ENCODE peak calls at places on chromosomes 16 and 17, in nine cellular contexts. One of them, this sample, is unnamed.
A peak's percentile ranks its signal among the peaks of the same experiment; 100 is the strongest.

GRCh38 chr16:89159850-89160354 is 11.6 kb upstream of the CDH15 start:
- DNase-seq in HCT116: no peak
- DNase-seq in heart right ventricle: no peak
- DNase-seq in lower leg skin: no peak
- DNase-seq in prostate gland: no peak
- DNase-seq in choroid plexus epithelial cell: no peak
- DNase-seq in cardiac muscle cell: no peak
- DNase-seq in astrocyte of the spinal cord: no peak
- DNase-seq in transverse colon: no peak
- DNase-seq in this sample: no peak

GRCh38 chr16:13921328-13921727 is 1.4 kb downstream of the ERCC4 start:
- DNase-seq in prostate gland: peak; percentile 20
- DNase-seq in heart right ventricle: no peak
- DNase-seq in transverse colon: no peak
- DNase-seq in astrocyte of the spinal cord: no peak
- DNase-seq in cardiac muscle cell: no peak
- DNase-seq in lower leg skin: no peak
- DNase-seq in HCT116: no peak
- DNase-seq in choroid plexus epithelial cell: no peak
- DNase-seq in this sample: no peak

GRCh38 chr17:55458977-55459376 is 37.3 kb upstream of the MMD start:
- DNase-seq in lower leg skin: no peak
- DNase-seq in choroid plexus epithelial cell: peak; percentile 65
- DNase-seq in transverse colon: no peak
- DNase-seq in prostate gland: no peak
- DNase-seq in heart right ventricle: no peak
- DNase-seq in astrocyte of the spinal cord: peak; percentile 80
- DNase-seq in cardiac muscle cell: no peak
- DNase-seq in HCT116: peak; percentile 49
- DNase-seq in this sample: peak; percentile 97

GRCh38 chr17:70137451-70138230 is 31.7 kb upstream of the KCNJ2 start:
- DNase-seq in astrocyte of the spinal cord: peak; percentile 87
- DNase-seq in heart right ventricle: peak; percentile 57
- DNase-seq in HCT116: no peak
- DNase-seq in prostate gland: peak; percentile 59
- DNase-seq in choroid plexus epithelial cell: peak; percentile 98
- DNase-seq in lower leg skin: peak; percentile 83
- DNase-seq in cardiac muscle cell: peak; percentile 97
- DNase-seq in transverse colon: peak; percentile 32
- DNase-seq in this sample: peak; percentile 97

GRCh38 chr17:31673076-31673475 is 186.0 kb downstream of the COPRS start:
- DNase-seq in HCT116: no peak
- DNase-seq in prostate gland: no peak
- DNase-seq in choroid plexus epithelial cell: no peak
- DNase-seq in transverse colon: no peak
- DNase-seq in astrocyte of the spinal cord: no peak
- DNase-seq in heart right ventricle: no peak
- DNase-seq in cardiac muscle cell: no peak
- DNase-seq in lower leg skin: no peak
- DNase-seq in this sample: no peak

GRCh38 chr16:56985962-56986360 is 3.4 kb upstream of the NLRC5 start:
- DNase-seq in transverse colon: no peak
- DNase-seq in prostate gland: no peak
- DNase-seq in astrocyte of the spinal cord: no peak
- DNase-seq in choroid plexus epithelial cell: no peak
- DNase-seq in HCT116: no peak
- DNase-seq in lower leg skin: no peak
- DNase-seq in cardiac muscle cell: no peak
- DNase-seq in heart right ventricle: no peak
- DNase-seq in this sample: no peak

GRCh38 chr17:83110755-83111154 is 31.3 kb downstream of the METRNL start:
- DNase-seq in HCT116: no peak
- DNase-seq in cardiac muscle cell: peak; percentile 64
- DNase-seq in transverse colon: no peak
- DNase-seq in choroid plexus epithelial cell: peak; percentile 36
- DNase-seq in prostate gland: no peak
- DNase-seq in astrocyte of the spinal cord: no peak
- DNase-seq in lower leg skin: peak; percentile 55
- DNase-seq in heart right ventricle: no peak
- DNase-seq in this sample: peak; percentile 40

GRCh38 chr17:69761767-69762321 is 313.2 kb upstream of the KCNJ16 start:
- DNase-seq in lower leg skin: peak; percentile 43
- DNase-seq in choroid plexus epithelial cell: peak; percentile 89
- DNase-seq in heart right ventricle: no peak
- DNase-seq in cardiac muscle cell: peak; percentile 73
- DNase-seq in transverse colon: no peak
- DNase-seq in astrocyte of the spinal cord: peak; percentile 85
- DNase-seq in prostate gland: no peak
- DNase-seq in HCT116: no peak
- DNase-seq in this sample: peak; percentile 95

GRCh38 chr16:78425957-78426590 is 326.6 kb downstream of the WWOX start:
- DNase-seq in heart right ventricle: no peak
- DNase-seq in lower leg skin: no peak
- DNase-seq in prostate gland: no peak
- DNase-seq in astrocyte of the spinal cord: no peak
- DNase-seq in HCT116: no peak
- DNase-seq in cardiac muscle cell: no peak
- DNase-seq in choroid plexus epithelial cell: no peak
- DNase-seq in transverse colon: no peak
- DNase-seq in this sample: no peak

GRCh38 chr17:79137791-79138190 is 63.2 kb downstream of the ENGASE start:
- DNase-seq in prostate gland: no peak
- DNase-seq in heart right ventricle: no peak
- DNase-seq in HCT116: no peak
- DNase-seq in cardiac muscle cell: no peak
- DNase-seq in astrocyte of the spinal cord: no peak
- DNase-seq in transverse colon: no peak
- DNase-seq in choroid plexus epithelial cell: no peak
- DNase-seq in lower leg skin: no peak
- DNase-seq in this sample: no peak

GRCh38 chr17:38417210-38417951 is 10.9 kb upstream of the ARHGAP23 start:
- DNase-seq in HCT116: no peak
- DNase-seq in cardiac muscle cell: no peak
- DNase-seq in heart right ventricle: no peak
- DNase-seq in choroid plexus epithelial cell: no peak
- DNase-seq in prostate gland: no peak
- DNase-seq in lower leg skin: no peak
- DNase-seq in transverse colon: no peak
- DNase-seq in astrocyte of the spinal cord: no peak
- DNase-seq in this sample: no peak

GRCh38 chr16:55368205-55368604 is 44.2 kb downstream of the IRX6 start:
- DNase-seq in choroid plexus epithelial cell: no peak
- DNase-seq in lower leg skin: no peak
- DNase-seq in cardiac muscle cell: no peak
- DNase-seq in astrocyte of the spinal cord: no peak
- DNase-seq in HCT116: no peak
- DNase-seq in prostate gland: no peak
- DNase-seq in heart right ventricle: no peak
- DNase-seq in transverse colon: no peak
- DNase-seq in this sample: no peak

GRCh38 chr16:6081320-6081976 is 983.9 kb upstream of the EEF2KMT start:
- DNase-seq in cardiac muscle cell: no peak
- DNase-seq in lower leg skin: no peak
- DNase-seq in astrocyte of the spinal cord: peak; percentile 14
- DNase-seq in prostate gland: no peak
- DNase-seq in transverse colon: peak; percentile 37
- DNase-seq in heart right ventricle: peak; percentile 3
- DNase-seq in choroid plexus epithelial cell: no peak
- DNase-seq in HCT116: no peak
- DNase-seq in this sample: no peak

GRCh38 chr16:75333770-75334169 is 82.3 kb upstream of the BCAR1 start:
- DNase-seq in transverse colon: no peak
- DNase-seq in choroid plexus epithelial cell: no peak
- DNase-seq in astrocyte of the spinal cord: no peak
- DNase-seq in HCT116: no peak
- DNase-seq in heart right ventricle: no peak
- DNase-seq in prostate gland: no peak
- DNase-seq in cardiac muscle cell: no peak
- DNase-seq in lower leg skin: no peak
- DNase-seq in this sample: no peak

GRCh38 chr16:69266334-69267063 is 44.7 kb upstream of the VPS4A start:
- DNase-seq in choroid plexus epithelial cell: no peak
- DNase-seq in heart right ventricle: no peak
- DNase-seq in prostate gland: no peak
- DNase-seq in cardiac muscle cell: no peak
- DNase-seq in astrocyte of the spinal cord: no peak
- DNase-seq in HCT116: no peak
- DNase-seq in lower leg skin: no peak
- DNase-seq in transverse colon: no peak
- DNase-seq in this sample: no peak

GRCh38 chr17:69525920-69526841 is 111.7 kb downstream of the MAP2K6 start:
- DNase-seq in choroid plexus epithelial cell: peak; percentile 85
- DNase-seq in astrocyte of the spinal cord: peak; percentile 78
- DNase-seq in heart right ventricle: peak; percentile 34
- DNase-seq in transverse colon: peak; percentile 36
- DNase-seq in prostate gland: peak; percentile 31
- DNase-seq in lower leg skin: peak; percentile 38
- DNase-seq in HCT116: peak; percentile 73
- DNase-seq in cardiac muscle cell: peak; percentile 79
- DNase-seq in this sample: peak; percentile 73

GRCh38 chr16:10594312-10594950 is 14.0 kb upstream of the EMP2 start:
- DNase-seq in cardiac muscle cell: no peak
- DNase-seq in astrocyte of the spinal cord: no peak
- DNase-seq in transverse colon: peak; percentile 93
- DNase-seq in prostate gland: peak; percentile 89
- DNase-seq in heart right ventricle: no peak
- DNase-seq in HCT116: no peak
- DNase-seq in lower leg skin: peak; percentile 81
- DNase-seq in choroid plexus epithelial cell: no peak
- DNase-seq in this sample: no peak

GRCh38 chr16:69762843-69763556 is 868 bp downstream of the WWP2 start:
- DNase-seq in heart right ventricle: no peak
- DNase-seq in transverse colon: peak; percentile 30
- DNase-seq in astrocyte of the spinal cord: peak; percentile 42
- DNase-seq in cardiac muscle cell: peak; percentile 36
- DNase-seq in HCT116: no peak
- DNase-seq in choroid plexus epithelial cell: peak; percentile 63
- DNase-seq in prostate gland: no peak
- DNase-seq in lower leg skin: no peak
- DNase-seq in this sample: peak; percentile 43

GRCh38 chr16:30142672-30143346 is 19.8 kb upstream of the MAPK3 start:
- DNase-seq in lower leg skin: no peak
- DNase-seq in heart right ventricle: no peak
- DNase-seq in prostate gland: no peak
- DNase-seq in transverse colon: no peak
- DNase-seq in choroid plexus epithelial cell: no peak
- DNase-seq in cardiac muscle cell: no peak
- DNase-seq in HCT116: no peak
- DNase-seq in astrocyte of the spinal cord: no peak
- DNase-seq in this sample: no peak

GRCh38 chr17:80263253-80264047 is 2.8 kb downstream of the RNF213 start:
- DNase-seq in prostate gland: peak; percentile 93
- DNase-seq in heart right ventricle: peak; percentile 92
- DNase-seq in choroid plexus epithelial cell: peak; percentile 96
- DNase-seq in astrocyte of the spinal cord: peak; percentile 82
- DNase-seq in transverse colon: peak; percentile 94
- DNase-seq in HCT116: no peak
- DNase-seq in cardiac muscle cell: peak; percentile 82
- DNase-seq in lower leg skin: peak; percentile 89
- DNase-seq in this sample: peak; percentile 88

GRCh38 chr17:29760279-29760721 is 137.6 kb upstream of the CORO6 start:
- DNase-seq in HCT116: no peak
- DNase-seq in cardiac muscle cell: peak; percentile 47
- DNase-seq in choroid plexus epithelial cell: peak; percentile 67
- DNase-seq in heart right ventricle: no peak
- DNase-seq in transverse colon: peak; percentile 29
- DNase-seq in astrocyte of the spinal cord: peak; percentile 58
- DNase-seq in prostate gland: no peak
- DNase-seq in lower leg skin: no peak
- DNase-seq in this sample: peak; percentile 45

GRCh38 chr16:73813523-73813922 is 483.1 kb upstream of the PSMD7 start:
- DNase-seq in prostate gland: no peak
- DNase-seq in choroid plexus epithelial cell: no peak
- DNase-seq in HCT116: no peak
- DNase-seq in lower leg skin: no peak
- DNase-seq in cardiac muscle cell: no peak
- DNase-seq in transverse colon: no peak
- DNase-seq in astrocyte of the spinal cord: no peak
- DNase-seq in heart right ventricle: peak; percentile 6
- DNase-seq in this sample: no peak
- TF ChIP-seq CTCF in prostate gland: no peak
- TF ChIP-seq CTCF in choroid plexus epithelial cell: no peak
- TF ChIP-seq CTCF in HCT116: no peak
- TF ChIP-seq CTCF in lower leg skin: no peak
- TF ChIP-seq CTCF in cardiac muscle cell: no peak
- TF ChIP-seq CTCF in transverse colon: no peak
- TF ChIP-seq CTCF in astrocyte of the spinal cord: no peak
- TF ChIP-seq CTCF in heart right ventricle: no peak
- TF ChIP-seq CTCF in this sample: no peak

DNA sequence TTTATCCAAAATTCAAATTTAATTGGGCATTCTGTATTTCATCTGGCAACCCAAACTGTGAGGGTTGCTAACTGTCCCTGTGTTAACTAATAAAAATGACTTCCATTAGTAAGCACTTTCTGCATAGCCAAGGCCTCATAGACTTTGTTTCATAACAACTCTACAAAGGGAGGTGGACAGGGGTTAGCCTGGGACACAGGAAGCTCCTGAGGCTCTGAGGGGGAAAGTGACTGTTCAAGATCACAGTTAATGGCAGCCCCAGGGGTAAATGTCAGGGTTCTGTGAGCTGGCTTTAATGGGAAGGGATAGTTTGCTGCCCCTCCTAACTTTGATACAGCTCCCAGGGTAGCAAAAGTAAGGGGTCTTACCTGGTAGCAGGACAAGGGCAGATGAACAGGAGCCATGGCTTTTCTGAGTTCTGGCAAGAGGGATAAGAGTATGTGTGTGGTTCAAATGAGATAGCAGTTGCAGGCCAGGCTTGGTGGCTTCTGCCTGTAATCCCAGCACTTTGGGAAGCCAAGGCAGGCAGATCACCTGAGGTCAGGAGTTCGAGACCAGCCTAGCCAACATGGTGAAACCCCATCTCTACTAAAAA is 2.2 kb downstream of the HEATR9 start:
- DNase-seq in choroid plexus epithelial cell: peak; percentile 45
- DNase-seq in lower leg skin: no peak
- DNase-seq in heart right ventricle: no peak
- DNase-seq in prostate gland: no peak
- DNase-seq in cardiac muscle cell: peak; percentile 55
- DNase-seq in astrocyte of the spinal cord: no peak
- DNase-seq in transverse colon: no peak
- DNase-seq in HCT116: no peak
- DNase-seq in this sample: peak; percentile 53
- H3K4me3 ChIP-seq in choroid plexus epithelial cell: no peak overlapping the region
- H3K4me3 ChIP-seq in lower leg skin: no peak overlapping the region
- H3K4me3 ChIP-seq in heart right ventricle: no peak overlapping the region
- H3K4me3 ChIP-seq in prostate gland: no peak overlapping the region
- H3K4me3 ChIP-seq in cardiac muscle cell: no peak overlapping the region
- H3K4me3 ChIP-seq in astrocyte of the spinal cord: no peak overlapping the region
- H3K4me3 ChIP-seq in transverse colon: no peak overlapping the region
- H3K4me3 ChIP-seq in HCT116: no peak overlapping the region
- H3K4me3 ChIP-seq in this sample: no peak overlapping the region

GRCh38 chr17:77914440-77915254 is 43.9 kb upstream of the TNRC6C start:
- DNase-seq in HCT116: peak; percentile 7
- DNase-seq in prostate gland: peak; percentile 27
- DNase-seq in transverse colon: no peak
- DNase-seq in cardiac muscle cell: peak; percentile 74
- DNase-seq in choroid plexus epithelial cell: peak; percentile 62
- DNase-seq in astrocyte of the spinal cord: peak; percentile 8
- DNase-seq in lower leg skin: no peak
- DNase-seq in heart right ventricle: no peak
- DNase-seq in this sample: no peak
- TF ChIP-seq CTCF in HCT116: peak; percentile 64
- TF ChIP-seq CTCF in prostate gland: peak; percentile 32
- TF ChIP-seq CTCF in transverse colon: no peak
- TF ChIP-seq CTCF in cardiac muscle cell: no peak
- TF ChIP-seq CTCF in choroid plexus epithelial cell: no peak
- TF ChIP-seq CTCF in astrocyte of the spinal cord: peak; percentile 7
- TF ChIP-seq CTCF in lower leg skin: no peak
- TF ChIP-seq CTCF in heart right ventricle: no peak
- TF ChIP-seq CTCF in this sample: no peak

GRCh38 chr17:75402038-75402437 is 3.4 kb downstream of the GRB2 start:
- DNase-seq in prostate gland: no peak
- DNase-seq in heart right ventricle: no peak
- DNase-seq in choroid plexus epithelial cell: no peak
- DNase-seq in astrocyte of the spinal cord: no peak
- DNase-seq in transverse colon: no peak
- DNase-seq in HCT116: no peak
- DNase-seq in cardiac muscle cell: no peak
- DNase-seq in lower leg skin: no peak
- DNase-seq in this sample: no peak
- H3K4me3 ChIP-seq in prostate gland: no peak overlapping the region
- H3K4me3 ChIP-seq in heart right ventricle: no peak overlapping the region
- H3K4me3 ChIP-seq in choroid plexus epithelial cell: no peak overlapping the region
- H3K4me3 ChIP-seq in astrocyte of the spinal cord: no peak overlapping the region
- H3K4me3 ChIP-seq in transverse colon: no peak overlapping the region
- H3K4me3 ChIP-seq in HCT116: no peak overlapping the region
- H3K4me3 ChIP-seq in cardiac muscle cell: no peak overlapping the region
- H3K4me3 ChIP-seq in lower leg skin: no peak overlapping the region
- H3K4me3 ChIP-seq in this sample: no peak overlapping the region

This sample was measured in fibroblast of mammary gland.